ENCODE peak calls at places on chromosomes 3 and 15, in four cellular contexts. One of them, this sample, is unnamed. For H3K36me3, the result is how much of the 10 kb centered on the place peaks cover.

GRCh38 chr3:33187368-33187634 is 31.3 kb downstream of the SUSD5 start:
- DNase-seq in heart left ventricle: no peak
- DNase-seq in GM06990: no peak
- DNase-seq in mammary epithelial cell: no peak
- DNase-seq in this sample: peak

GRCh38 chr15:95826831-95827230 is 503.7 kb upstream of the NR2F2 start:
- DNase-seq in heart left ventricle: no peak
- DNase-seq in GM06990: no peak
- DNase-seq in mammary epithelial cell: peak
- DNase-seq in this sample: no peak

GRCh38 chr15:86735244-86736040 is 655.8 kb downstream of the AGBL1 start:
- DNase-seq in heart left ventricle: no peak
- DNase-seq in GM06990: no peak
- DNase-seq in mammary epithelial cell: no peak
- DNase-seq in this sample: no peak

GRCh38 chr15:58454950-58455401 is 23.2 kb downstream of the LIPC start:
- DNase-seq in heart left ventricle: no peak
- DNase-seq in GM06990: no peak
- DNase-seq in mammary epithelial cell: no peak
- DNase-seq in this sample: no peak

GRCh38 chr3:192060160-192060783 is 599.3 kb downstream of the PYDC2 start:
- DNase-seq in heart left ventricle: no peak
- DNase-seq in GM06990: no peak
- DNase-seq in mammary epithelial cell: no peak
- DNase-seq in this sample: peak

GRCh38 chr3:166696104-166696503 is 684.0 kb downstream of the ZBBX start:
- DNase-seq in heart left ventricle: no peak
- DNase-seq in GM06990: no peak
- DNase-seq in mammary epithelial cell: no peak
- DNase-seq in this sample: no peak

GRCh38 chr3:174863488-174863887 is 4.4 kb downstream of the NAALADL2 start:
- DNase-seq in heart left ventricle: no peak
- DNase-seq in GM06990: no peak
- DNase-seq in mammary epithelial cell: peak
- DNase-seq in this sample: no peak

GRCh38 chr15:67098768-67099282 is 33.4 kb downstream of the SMAD3 start:
- DNase-seq in heart left ventricle: no peak
- DNase-seq in GM06990: no peak
- DNase-seq in mammary epithelial cell: no peak
- DNase-seq in this sample: no peak

GRCh38 chr3:54445630-54446029 is 323.3 kb downstream of the CACNA2D3 start:
- DNase-seq in heart left ventricle: no peak
- DNase-seq in GM06990: no peak
- DNase-seq in mammary epithelial cell: no peak
- DNase-seq in this sample: no peak

GRCh38 chr3:193884652-193885051 is 251.3 kb upstream of the HES1 start:
- DNase-seq in heart left ventricle: no peak
- DNase-seq in GM06990: no peak
- DNase-seq in mammary epithelial cell: no peak
- DNase-seq in this sample: no peak

GRCh38 chr3:111884411-111885018 is 25.4 kb downstream of the PHLDB2 start:
- DNase-seq in heart left ventricle: peak
- DNase-seq in GM06990: no peak
- DNase-seq in mammary epithelial cell: no peak
- DNase-seq in this sample: no peak

DNA sequence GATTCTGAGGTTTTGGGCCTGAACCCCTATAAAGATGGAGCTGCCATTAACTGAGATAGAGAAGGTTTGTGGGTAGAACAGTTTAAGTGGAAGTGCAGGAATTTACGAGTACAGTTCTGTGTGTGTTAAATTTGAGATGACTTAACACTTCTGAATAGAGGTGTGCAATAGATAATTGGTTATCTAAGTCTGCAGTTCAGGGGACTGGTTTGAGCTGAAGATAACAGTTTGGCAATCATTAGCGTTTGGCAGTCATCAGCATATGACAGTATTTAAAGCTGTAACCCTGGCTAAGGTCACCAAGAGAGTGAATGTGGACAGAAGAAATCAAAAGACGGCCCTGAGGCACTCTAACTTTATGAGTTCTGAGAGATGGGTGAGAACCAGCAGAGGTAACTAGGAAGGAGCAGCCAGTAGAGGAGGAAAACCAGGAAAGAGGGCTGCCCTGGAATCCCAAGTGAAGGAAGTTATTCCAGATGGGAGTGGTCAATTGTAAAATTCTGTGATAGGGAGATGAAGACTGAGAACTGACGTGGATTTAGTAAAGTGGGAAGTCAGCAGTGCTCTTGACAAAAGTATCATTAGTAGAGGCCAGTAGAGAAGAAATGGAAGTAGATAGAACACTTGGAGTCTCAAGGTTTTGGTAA is 8.1 kb downstream of the MYNN start:
- DNase-seq in heart left ventricle: no peak
- DNase-seq in GM06990: no peak
- DNase-seq in mammary epithelial cell: no peak
- DNase-seq in this sample: no peak
- H3K36me3 ChIP-seq in heart left ventricle: under half
- H3K36me3 ChIP-seq in GM06990: under half
- H3K36me3 ChIP-seq in mammary epithelial cell: half or more
- H3K36me3 ChIP-seq in this sample: half or more

GRCh38 chr15:34944946-34945345 is 24.6 kb downstream of the AQR start:
- DNase-seq in heart left ventricle: no peak
- DNase-seq in GM06990: no peak
- DNase-seq in mammary epithelial cell: no peak
- DNase-seq in this sample: no peak
- H3K36me3 ChIP-seq in heart left ventricle: under half
- H3K36me3 ChIP-seq in GM06990: under half
- H3K36me3 ChIP-seq in mammary epithelial cell: under half
- H3K36me3 ChIP-seq in this sample: under half

GRCh38 chr3:132690040-132690439 is 29.9 kb downstream of the UBA5 start:
- DNase-seq in heart left ventricle: no peak
- DNase-seq in GM06990: no peak
- DNase-seq in mammary epithelial cell: no peak
- DNase-seq in this sample: no peak
- H3K36me3 ChIP-seq in heart left ventricle: under half
- H3K36me3 ChIP-seq in GM06990: under half
- H3K36me3 ChIP-seq in mammary epithelial cell: under half
- H3K36me3 ChIP-seq in this sample: under half

GRCh38 chr15:101088311-101088710 is 163.5 kb downstream of the CHSY1 start:
- DNase-seq in heart left ventricle: no peak
- DNase-seq in GM06990: no peak
- DNase-seq in mammary epithelial cell: no peak
- DNase-seq in this sample: no peak
- H3K36me3 ChIP-seq in heart left ventricle: under half
- H3K36me3 ChIP-seq in GM06990: under half
- H3K36me3 ChIP-seq in mammary epithelial cell: under half
- H3K36me3 ChIP-seq in this sample: under half

This sample was measured in astrocyte.